ENCODE peak calls at places on chromosomes 13 and 19, in five cellular contexts. S is WERI-Rb-1, U is lung, K is astrocyte of the spinal cord, A is WTC11. F is an unnamed sample.

GRCh38 chr19:8585894-8586750 is 8.9 kb upstream of the MYO1F start:
- DNase-seq in S (peak), U (peak), K (no peak), A (peak), F (peak)

GRCh38 chr19:47225746-47226425 is 5.1 kb downstream of the BBC3 start:
- DNase-seq in S (peak), U (peak), K (peak), A (peak), F (peak)

GRCh38 chr13:70394149-70394548 is 285.9 kb upstream of the KLHL1 start:
- DNase-seq in S (no peak), U (no peak), K (no peak), A (no peak), F (no peak)

GRCh38 chr13:97535619-97536018 is 101.7 kb downstream of the RAP2A start:
- DNase-seq in S (no peak), U (no peak), K (no peak), A (no peak), F (no peak)

GRCh38 chr19:44644391-44645016 is 794 bp downstream of the PVR start:
- DNase-seq in S (peak), U (peak), K (peak), A (peak), F (peak)

GRCh38 chr19:9913237-9914000 is 22.9 kb downstream of the OLFM2 start:
- DNase-seq in S (peak), U (no peak), K (no peak), A (peak), F (peak)

GRCh38 chr19:54316746-54317107 is 3.8 kb upstream of the LILRA5 start:
- DNase-seq in S (no peak), U (peak), K (no peak), A (peak), F (no peak)

GRCh38 chr13:34578471-34578870 is 363.6 kb upstream of the NBEA start:
- DNase-seq in S (no peak), U (no peak), K (no peak), A (no peak), F (no peak)

GRCh38 chr13:29923554-29924481 is 73.4 kb upstream of the UBL3 start:
- DNase-seq in S (peak), U (peak), K (peak), A (peak), F (peak)

GRCh38 chr19:46614114-46614701 is 10.7 kb downstream of the PTGIR start:
- DNase-seq in S (peak), U (peak), K (peak), A (peak), F (peak)

GRCh38 chr13:49877629-49878218 is 58.4 kb downstream of the SPRYD7 start:
- DNase-seq in S (no peak), U (no peak), K (peak), A (no peak), F (no peak)

GRCh38 chr13:19605161-19605955 is 28.1 kb upstream of the MPHOSPH8 start:
- DNase-seq in S (no peak), U (no peak), K (no peak), A (no peak), F (no peak)

GRCh38 chr13:29175245-29175873 is 355.2 kb downstream of the MTUS2 start:
- DNase-seq in S (no peak), U (no peak), K (no peak), A (no peak), F (no peak)

GRCh38 chr13:22220186-22221160 is 549.6 kb downstream of the FGF9 start:
- DNase-seq in S (no peak), U (no peak), K (no peak), A (no peak), F (no peak)

GRCh38 chr19:18102916-18103542 is 5.5 kb downstream of the MAST3 start:
- DNase-seq in S (no peak), U (no peak), K (no peak), A (no peak), F (no peak)

GRCh38 chr19:8880864-8881488 is 48.8 kb downstream of the MBD3L1 start:
- DNase-seq in S (no peak), U (no peak), K (no peak), A (no peak), F (no peak)

GRCh38 chr13:101946411-101946810 is 455.4 kb downstream of the FGF14 start:
- DNase-seq in S (no peak), U (no peak), K (no peak), A (no peak), F (no peak)

GRCh38 chr13:30872685-30873443 is 33.2 kb upstream of the MEDAG start:
- DNase-seq in S (no peak), U (no peak), K (peak), A (peak), F (peak)

GRCh38 chr13:30892966-30893365 is 13.1 kb upstream of the MEDAG start:
- DNase-seq in S (peak), U (no peak), K (no peak), A (peak), F (peak)

GRCh38 chr19:15479391-15480345 is at the start of gene PGLYRP2:
- DNase-seq in S (no peak), U (peak), K (no peak), A (peak), F (no peak)
- TF ChIP-seq CTCF in S (no peak), U (peak), K (no peak), A (no peak), F (no peak)

GRCh38 chr19:13604902-13605586 is 98.8 kb upstream of the CACNA1A start:
- DNase-seq in S (no peak), U (no peak), K (no peak), A (no peak), F (no peak)
- TF ChIP-seq CTCF in S (no peak), U (no peak), K (no peak), A (no peak), F (no peak)

GRCh38 chr13:95481051-95481775 is 71.3 kb upstream of the CLDN10 start:
- DNase-seq in S (no peak), U (no peak), K (no peak), A (no peak), F (no peak)

GRCh38 chr13:95485518-95486144 is 66.9 kb upstream of the CLDN10 start:
- DNase-seq in S (no peak), U (no peak), K (no peak), A (no peak), F (no peak)

GRCh38 chr13:95480131-95480545 is 72.4 kb upstream of the CLDN10 start:
- DNase-seq in S (no peak), U (no peak), K (no peak), A (no peak), F (no peak)

GRCh38 chr13:95484052-95484451 is 68.5 kb upstream of the CLDN10 start:
- DNase-seq in S (no peak), U (no peak), K (no peak), A (no peak), F (no peak)

GRCh38 chr13:95485045-95485517 is 67.4 kb upstream of the CLDN10 start:
- DNase-seq in S (peak), U (no peak), K (peak), A (no peak), F (no peak)
- TF ChIP-seq CTCF in S (peak), U (no peak), K (no peak), A (no peak), F (no peak)

DNA sequence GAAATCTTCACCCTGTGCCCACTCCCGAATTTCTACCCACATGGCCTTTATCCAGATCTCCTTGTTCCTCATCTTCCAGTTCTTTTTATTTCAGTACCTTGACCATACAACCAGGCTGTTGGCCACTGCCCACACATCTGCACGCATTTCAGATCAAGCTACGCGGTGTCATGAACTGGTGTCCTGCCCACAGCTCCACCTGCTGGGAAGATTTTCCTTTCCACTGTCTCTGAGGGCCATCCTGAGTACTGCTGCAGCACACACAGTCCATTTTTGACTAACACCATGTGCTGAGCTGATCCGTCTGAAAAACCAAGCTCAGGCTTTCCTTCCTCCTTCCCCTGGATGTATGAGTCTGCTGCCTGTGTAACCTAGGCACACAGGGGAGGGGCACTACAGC is 71.8 kb downstream of the WASF3 start:
- DNase-seq in S (peak), U (no peak), K (no peak), A (no peak), F (no peak)
- TF ChIP-seq CTCF in S (peak), U (no peak), K (no peak), A (no peak), F (no peak)

DNA sequence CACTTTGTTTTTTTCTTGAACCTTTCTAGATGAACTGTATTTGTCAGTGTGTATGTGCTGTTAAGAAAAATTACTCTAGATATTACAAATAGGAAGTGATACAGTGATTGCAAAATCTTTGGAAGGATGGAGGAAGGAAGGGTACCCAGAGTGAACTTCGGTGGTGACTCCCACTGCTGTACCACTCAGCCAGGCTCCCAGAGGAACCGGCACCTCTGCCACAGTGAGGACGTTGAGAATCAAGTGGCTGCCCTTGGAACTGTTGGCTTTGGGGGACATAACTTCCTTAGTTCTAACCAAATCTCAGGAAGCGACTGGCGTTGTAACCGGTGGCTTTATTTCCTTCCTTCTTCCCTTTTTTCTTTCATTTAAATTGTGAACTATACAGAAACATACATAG is 184.7 kb downstream of the PCCA start:
- DNase-seq in S (no peak), U (no peak), K (no peak), A (no peak), F (no peak)
- TF ChIP-seq CTCF in S (no peak), U (no peak), K (no peak), A (no peak), F (no peak)

DNA sequence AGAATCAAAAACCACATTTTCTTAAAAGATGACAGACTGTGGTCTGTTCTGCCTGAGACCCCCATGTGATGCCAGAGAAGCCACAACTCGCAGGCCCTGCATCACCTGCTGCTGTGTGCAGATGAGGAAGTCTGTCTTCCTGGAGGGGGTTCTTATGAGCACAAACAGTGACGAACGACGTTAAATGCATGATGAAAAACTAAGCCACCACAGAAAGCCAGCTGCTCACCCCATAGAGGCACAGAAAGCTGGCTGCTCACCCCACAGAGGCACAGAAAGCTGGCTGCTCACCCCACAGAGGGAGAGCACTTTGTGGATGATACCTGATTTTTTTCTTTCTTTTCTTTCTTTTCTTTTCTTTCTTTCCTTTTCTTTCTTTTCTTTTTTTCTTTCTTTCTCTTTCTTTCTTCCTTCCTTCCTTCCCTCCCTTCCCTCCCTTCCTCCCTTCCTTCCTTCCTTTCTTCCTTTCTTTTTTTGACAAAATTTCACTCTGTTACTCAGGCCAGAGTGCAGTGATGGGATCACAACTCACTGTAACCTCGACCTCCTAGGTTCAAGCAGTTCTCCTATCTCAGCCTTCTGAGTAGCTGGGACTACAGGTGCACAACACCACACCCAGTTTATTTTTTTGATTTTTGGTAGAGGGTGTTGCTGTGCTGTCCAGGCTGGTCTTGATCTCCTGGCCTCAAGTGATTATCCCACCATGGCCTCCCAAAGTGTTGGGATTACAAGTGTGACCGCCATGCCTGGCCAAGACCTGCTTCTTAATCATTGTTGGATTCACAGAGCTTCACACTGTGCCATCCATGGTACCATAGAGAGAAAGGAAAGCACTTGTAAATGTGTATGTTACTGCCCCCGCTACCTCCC is 1191.4 kb downstream of the UQCRFS1 start:
- DNase-seq in S (peak), U (no peak), K (no peak), A (no peak), F (no peak)
- TF ChIP-seq CTCF in S (no peak), U (no peak), K (no peak), A (no peak), F (no peak)

DNA sequence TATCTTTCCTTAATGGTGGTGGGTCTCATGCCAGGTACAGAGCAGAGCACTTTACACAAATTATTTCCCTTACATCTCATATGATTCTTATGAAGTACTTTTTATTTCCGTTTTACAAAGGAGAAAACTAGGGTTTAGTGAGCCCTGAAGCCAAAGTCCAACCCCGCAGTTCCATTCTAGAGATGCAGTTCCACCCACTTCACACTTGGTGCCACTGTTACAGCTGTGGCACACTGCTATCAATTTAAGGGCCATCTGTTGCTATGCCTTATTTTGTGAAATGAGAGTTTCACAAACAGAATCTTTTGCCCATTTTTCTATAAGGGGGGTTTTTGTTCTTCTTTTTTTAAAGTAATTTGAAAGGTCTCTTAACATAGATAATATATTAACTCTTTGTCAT is 12.9 kb downstream of the MIPEP start:
- DNase-seq in S (peak), U (no peak), K (no peak), A (no peak), F (no peak)
- TF ChIP-seq CTCF in S (peak), U (no peak), K (peak), A (no peak), F (no peak)

F was measured in endothelial cell.